ENCODE peak calls at places on chromosomes 4 and X, in four cellular contexts. I is CD4-positive, alpha-beta memory T cell; Z is mammary epithelial cell; S is CD8-positive, alpha-beta memory T cell. J is an unnamed sample.
A peak's percentile ranks its signal among the peaks of the same experiment; 100 is the strongest.

GRCh38 chrX:70196961-70197805 is 19.9 kb downstream of the DGAT2L6 start:
- DNase-seq in I (peak; percentile 59), Z (peak; percentile 55), S (peak; percentile 35), J (peak; percentile 65)

GRCh38 chrX:46547857-46548256 is 2.6 kb upstream of the ZNF674 start:
- DNase-seq in I (no peak), Z (peak; percentile 52), S (no peak), J (peak; percentile 63)

GRCh38 chr4:185112104-185112503 is 31.0 kb upstream of the SLC25A4 start:
- DNase-seq in I (no peak), Z (peak; percentile 94), S (no peak), J (peak; percentile 83)

GRCh38 chr4:76527666-76528065 is 92.6 kb downstream of the SHROOM3 start:
- DNase-seq in I (no peak), Z (peak; percentile 46), S (no peak), J (no peak)

GRCh38 chr4:27595956-27596355 is 735.3 kb downstream of the STIM2 start:
- DNase-seq in I (no peak), Z (no peak), S (no peak), J (no peak)

GRCh38 chr4:103099691-103100392 is at the start of gene BDH2:
- DNase-seq in I (peak; percentile 81), Z (peak; percentile 91), S (peak; percentile 3), J (peak; percentile 99)

GRCh38 chr4:6749340-6750171 is 33.0 kb upstream of the KIAA0232 start:
- DNase-seq in I (no peak), Z (peak; percentile 56), S (no peak), J (no peak)

GRCh38 chr4:184234155-184234554 is 16.5 kb upstream of the ENPP6 start:
- DNase-seq in I (no peak), Z (no peak), S (no peak), J (no peak)

GRCh38 chrX:10726647-10727046 is 106.3 kb upstream of the MID1 start:
- DNase-seq in I (no peak), Z (peak; percentile 71), S (no peak), J (peak; percentile 60)

GRCh38 chr4:14333616-14334015 is 668.7 kb upstream of the CPEB2 start:
- DNase-seq in I (no peak), Z (peak; percentile 72), S (no peak), J (no peak)

GRCh38 chrX:63128509-63128908 is 222.6 kb downstream of the SPIN4 start:
- DNase-seq in I (peak; percentile 2), Z (peak; percentile 20), S (no peak), J (peak; percentile 33)

GRCh38 chr4:42119916-42120315 is 32.5 kb downstream of the BEND4 start:
- DNase-seq in I (no peak), Z (no peak), S (no peak), J (no peak)

GRCh38 chrX:82765806-82766205 is 742.3 kb upstream of the POU3F4 start:
- DNase-seq in I (no peak), Z (no peak), S (no peak), J (no peak)

GRCh38 chr4:147546341-147546740 is 65.4 kb downstream of the EDNRA start:
- DNase-seq in I (no peak), Z (peak; percentile 84), S (no peak), J (peak; percentile 77)

GRCh38 chr4:88618782-88619485 is 26.7 kb downstream of the HERC3 start:
- DNase-seq in I (no peak), Z (no peak), S (no peak), J (no peak)

GRCh38 chr4:69888336-69888735 is 28.4 kb upstream of the SULT1E1 start:
- DNase-seq in I (no peak), Z (peak; percentile 17), S (no peak), J (peak; percentile 16)

GRCh38 chr4:112214397-112215264 is 17.0 kb upstream of the AP1AR start:
- DNase-seq in I (peak; percentile 21), Z (peak; percentile 21), S (no peak), J (peak; percentile 60)

GRCh38 chr4:113141901-113142346 is 92.5 kb downstream of the ANK2 start:
- DNase-seq in I (no peak), Z (peak; percentile 54), S (no peak), J (peak; percentile 86)

GRCh38 chr4:77920371-77920770 is 57.7 kb downstream of the MRPL1 start:
- DNase-seq in I (no peak), Z (no peak), S (no peak), J (no peak)
- H3K4me1 ChIP-seq in I (no peaks in the 10 kb centered on the region), Z (peaks cover 27% of the 10 kb centered on the region), S (no peaks in the 10 kb centered on the region), J (peaks cover 26% of the 10 kb centered on the region)

DNA sequence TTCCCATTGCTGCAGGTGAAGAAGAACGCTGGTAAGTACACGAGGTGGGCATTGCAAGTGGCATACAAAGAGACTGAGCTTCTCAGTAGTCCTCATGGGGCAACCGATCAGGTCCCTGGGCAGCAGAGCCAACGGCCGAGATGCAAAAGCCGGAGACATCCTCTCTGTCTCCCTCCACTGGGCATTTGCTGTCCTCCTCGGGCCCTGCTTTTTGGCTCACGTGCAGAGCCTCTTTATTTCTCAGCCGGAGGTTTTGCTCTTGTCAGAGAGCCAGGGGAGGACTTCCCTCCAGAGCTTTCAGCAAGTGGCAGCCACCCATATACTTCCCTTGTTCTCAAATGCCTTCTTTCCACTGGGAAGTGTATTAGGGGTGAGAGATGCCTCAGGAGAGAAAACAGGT is 18.0 kb downstream of the STARD8 start:
- DNase-seq in I (no peak), Z (no peak), S (no peak), J (no peak)
- H3K4me1 ChIP-seq in I (no peaks in the 10 kb centered on the region), Z (no peaks in the 10 kb centered on the region), S (no peaks in the 10 kb centered on the region), J (no peaks in the 10 kb centered on the region)

DNA sequence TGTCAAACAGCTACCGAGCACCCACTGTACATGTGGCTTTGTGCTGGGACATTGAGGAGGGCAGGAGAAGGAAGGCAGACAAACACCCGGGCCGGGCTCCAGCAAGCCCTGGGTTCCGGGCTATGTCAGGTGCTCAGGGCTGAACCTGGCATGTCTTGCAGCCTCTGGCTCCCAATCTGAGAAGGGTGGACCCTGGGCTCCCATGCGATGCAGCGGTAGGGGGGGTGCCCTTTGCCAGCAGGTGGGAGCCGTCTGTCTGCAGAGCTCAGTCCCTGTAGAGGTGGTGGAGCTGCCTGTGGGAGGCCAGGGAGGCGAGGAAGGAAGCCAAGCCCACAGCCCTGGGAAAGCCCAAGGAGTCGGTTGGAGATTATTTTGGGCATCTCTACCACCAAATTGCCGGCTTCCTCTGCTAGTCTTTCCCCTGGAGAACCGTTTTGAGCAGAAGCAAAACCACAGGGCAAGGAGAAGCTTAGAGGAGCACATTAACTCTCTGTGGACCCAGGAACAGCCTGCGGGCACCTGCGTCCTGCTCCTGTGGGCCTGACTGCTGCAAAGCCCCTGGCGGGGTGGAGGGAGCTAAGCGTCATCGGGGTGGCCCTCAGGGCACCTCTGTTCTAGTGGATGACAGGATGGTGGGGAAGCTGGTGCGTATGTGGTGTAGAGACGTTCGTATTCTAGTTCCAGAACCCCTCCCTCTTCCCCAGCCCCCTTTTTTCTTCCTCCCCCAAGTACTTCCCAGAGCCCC is 10.3 kb downstream of the CPZ start:
- DNase-seq in I (no peak), Z (no peak), S (no peak), J (no peak)
- H3K4me1 ChIP-seq in I (no peaks in the 10 kb centered on the region), Z (no peaks in the 10 kb centered on the region), S (no peaks in the 10 kb centered on the region), J (no peaks in the 10 kb centered on the region)

GRCh38 chrX:7117587-7117986 is 29.9 kb upstream of the STS start:
- DNase-seq in I (no peak), Z (no peak), S (no peak), J (no peak)
- H3K4me1 ChIP-seq in I (peaks cover 8% of the 10 kb centered on the region), Z (no peaks in the 10 kb centered on the region), S (no peaks in the 10 kb centered on the region), J (peaks cover 48% of the 10 kb centered on the region)

GRCh38 chr4:30953799-30954198 is 233.6 kb downstream of the PCDH7 start:
- DNase-seq in I (no peak), Z (no peak), S (no peak), J (no peak)
- H3K4me1 ChIP-seq in I (no peaks in the 10 kb centered on the region), Z (peaks cover 27% of the 10 kb centered on the region), S (no peaks in the 10 kb centered on the region), J (peaks cover 2% of the 10 kb centered on the region)

GRCh38 chr4:84730375-84730774 is 147.4 kb downstream of the CDS1 start:
- DNase-seq in I (no peak), Z (no peak), S (no peak), J (no peak)
- H3K4me1 ChIP-seq in I (peaks cover 5% of the 10 kb centered on the region), Z (no peaks in the 10 kb centered on the region), S (no peaks in the 10 kb centered on the region), J (peaks cover 5% of the 10 kb centered on the region)

GRCh38 chr4:168584321-168584771 is 87.5 kb downstream of the PALLD start:
- DNase-seq in I (no peak), Z (peak; percentile 78), S (no peak), J (peak; percentile 81)

GRCh38 chr4:168589154-168589553 is 92.3 kb downstream of the PALLD start:
- DNase-seq in I (no peak), Z (peak; percentile 99), S (no peak), J (peak; percentile 81)

GRCh38 chr4:168587326-168588125 is 90.7 kb downstream of the PALLD start:
- DNase-seq in I (no peak), Z (peak; percentile 100), S (no peak), J (peak; percentile 77)

GRCh38 chr4:168586926-168587325 is 90.1 kb downstream of the PALLD start:
- DNase-seq in I (no peak), Z (no peak), S (no peak), J (no peak)

GRCh38 chr4:168585168-168586091 is 88.6 kb downstream of the PALLD start:
- DNase-seq in I (no peak), Z (peak; percentile 83), S (no peak), J (peak; percentile 93)
- H3K4me1 ChIP-seq in I (no peaks in the 10 kb centered on the region), Z (peaks cover 66% of the 10 kb centered on the region), S (no peaks in the 10 kb centered on the region), J (peaks cover 53% of the 10 kb centered on the region)